ENCODE peak calls at places on chromosomes 4 and X, in four cellular contexts. X is GM20000; U is stimulated activated CD4-positive, alpha-beta T cell treated with anti-CD3 and anti-CD28 coated beads, Interleukin-1b, Interleukin-23, amount 100 ng/mL, for 24 hours; O is lower lobe of right lung. H is an unnamed sample.

GRCh38 chrX:72304877-72305276 is 837 bp downstream of the CITED1 start:
- DNase-seq in U (no peak), X (no peak), O (no peak), H (no peak)

GRCh38 chr4:39814403-39815185 is 116.7 kb downstream of the UBE2K start:
- DNase-seq in U (no peak), X (peak), O (no peak), H (no peak)

GRCh38 chr4:168797176-168797575 is 212.9 kb downstream of the CBR4 start:
- DNase-seq in O (no peak), U (no peak), X (no peak), H (no peak)

GRCh38 chr4:15110120-15110571 is 107.9 kb downstream of the CPEB2 start:
- DNase-seq in U (no peak), X (no peak), O (no peak), H (no peak)

GRCh38 chrX:69083785-69084184 is 81.5 kb downstream of the PJA1 start:
- DNase-seq in O (no peak), X (no peak), U (no peak), H (no peak)

GRCh38 chr4:39729557-39729956 is 31.6 kb downstream of the UBE2K start:
- DNase-seq in X (no peak), O (no peak), U (no peak), H (no peak)

GRCh38 chr4:2303686-2304320 is 41.9 kb upstream of the MXD4 start:
- DNase-seq in X (no peak), U (no peak), O (no peak), H (no peak)

GRCh38 chr4:83890816-83891215 is 354.9 kb downstream of the GPAT3 start:
- DNase-seq in U (no peak), O (no peak), X (no peak), H (no peak)

GRCh38 chrX:39012561-39013209 is 211.4 kb downstream of the MID1IP1 start:
- DNase-seq in O (no peak), X (no peak), U (no peak), H (no peak)

GRCh38 chrX:48794340-48794920 is 7.4 kb upstream of the HDAC6 start:
- DNase-seq in U (no peak), X (no peak), O (no peak), H (no peak)

GRCh38 chr4:8132947-8133705 is 25.5 kb downstream of the ABLIM2 start:
- DNase-seq in O (no peak), U (no peak), X (no peak), H (no peak)

GRCh38 chr4:34676390-34676789 is 1567.9 kb downstream of the ARAP2 start:
- DNase-seq in U (no peak), O (no peak), X (no peak), H (no peak)

GRCh38 chrX:98405376-98405775 is 1521.7 kb downstream of the RPA4 start:
- DNase-seq in O (no peak), U (no peak), X (no peak), H (no peak)

GRCh38 chr4:47342796-47343195 is 120.7 kb downstream of the COMMD8 start:
- DNase-seq in U (no peak), O (no peak), X (no peak), H (no peak)

GRCh38 chrX:16606142-16606720 is 43.7 kb upstream of the S100G start:
- DNase-seq in X (no peak), O (no peak), U (no peak), H (no peak)

GRCh38 chr4:5212255-5213032 is 161.2 kb downstream of the STK32B start:
- DNase-seq in O (no peak), X (no peak), U (no peak), H (no peak)

GRCh38 chr4:76982638-76983579 is 33.4 kb downstream of the SEPTIN11 start:
- DNase-seq in O (no peak), X (no peak), U (no peak), H (no peak)

GRCh38 chr4:124000233-124000632 is 603.6 kb downstream of the SPRY1 start:
- DNase-seq in O (no peak), U (no peak), X (no peak), H (no peak)

GRCh38 chrX:68851082-68851481 is 22.3 kb downstream of the EFNB1 start:
- DNase-seq in U (no peak), O (no peak), X (no peak), H (no peak)

GRCh38 chrX:44651347-44651746 is 108.7 kb upstream of the FUNDC1 start:
- DNase-seq in X (no peak), U (no peak), O (no peak), H (no peak)

GRCh38 chrX:71492086-71493065 is 40.5 kb upstream of the OGT start:
- DNase-seq in O (peak), U (peak), X (peak), H (no peak)

GRCh38 chrX:106220177-106220576 is 52.1 kb downstream of the PWWP3B start:
- DNase-seq in U (no peak), O (no peak), X (no peak), H (no peak)

GRCh38 chr4:667545-667925 is 6.5 kb downstream of the ATP5ME start:
- DNase-seq in X (no peak), O (peak), U (no peak), H (no peak)

GRCh38 chr4:151315212-151315886 is 10.1 kb downstream of the SH3D19 start:
- DNase-seq in U (no peak), X (no peak), O (no peak), H (no peak)

GRCh38 chrX:37349131-37350033 is at the start of gene PRRG1:
- DNase-seq in U (no peak), X (no peak), O (peak), H (peak)

GRCh38 chrX:8201896-8202331 is 30.8 kb upstream of the VCX2 start:
- DNase-seq in X (no peak), U (no peak), O (no peak), H (no peak)

GRCh38 chr4:53313510-53313909 is 52.4 kb downstream of the SCFD2 start:
- DNase-seq in X (no peak), U (no peak), O (no peak), H (no peak)

GRCh38 chr4:75623036-75623435 is 7.3 kb downstream of the CDKL2 start:
- DNase-seq in X (no peak), U (no peak), O (no peak), H (no peak)

GRCh38 chrX:38215141-38215540 is 5.5 kb downstream of the SRPX start:
- DNase-seq in O (no peak), X (no peak), U (no peak), H (no peak)

GRCh38 chrX:112832481-112833095 is 8.0 kb downstream of the AMOT start:
- DNase-seq in X (no peak), U (no peak), O (peak), H (no peak)

GRCh38 chr4:84920591-84920990 is 45.9 kb downstream of the WDFY3 start:
- DNase-seq in O (no peak), X (no peak), U (no peak), H (no peak)

GRCh38 chr4:54902261-54902660 is 223.1 kb downstream of the KDR start:
- DNase-seq in O (no peak), X (no peak), U (no peak), H (no peak)

GRCh38 chrX:129097668-129098067 is 425.6 kb downstream of the SMARCA1 start:
- DNase-seq in X (no peak), O (no peak), U (no peak), H (no peak)

GRCh38 chr4:189497996-189498395 is 442.7 kb upstream of the FRG1 start:
- DNase-seq in O (no peak), X (no peak), U (no peak), H (no peak)

H was measured in D721Med.